ENCODE peak calls at places on chromosomes 4 and X, in five cellular contexts. A is stomach, C is heart left ventricle, V is H1, Q is prostate gland. P is an unnamed sample.

GRCh38 chrX:16869393-16870094 is 618 bp downstream of the RBBP7 start:
- DNase-seq in A (peak; percentile 30), C (peak; percentile 23), V (peak; percentile 48), Q (peak; percentile 4), P (no peak)

GRCh38 chr4:48939785-48940184 is 33.2 kb upstream of the OCIAD2 start:
- DNase-seq in A (no peak), C (no peak), V (no peak), Q (no peak), P (no peak)

GRCh38 chr4:111639876-111640275 is 505.4 kb upstream of the FAM241A start:
- DNase-seq in A (no peak), C (no peak), V (no peak), Q (no peak), P (no peak)

GRCh38 chr4:75555294-75556164 is at the start of gene ODAPH:
- DNase-seq in A (no peak), C (no peak), V (no peak), Q (no peak), P (no peak)

GRCh38 chrX:46912673-46913491 is 661 bp downstream of the JADE3 start:
- DNase-seq in A (peak; percentile 45), C (peak; percentile 55), V (peak; percentile 60), Q (peak; percentile 4), P (no peak)

GRCh38 chrX:49310371-49310770 is 6.9 kb downstream of the GAGE10 start:
- DNase-seq in A (no peak), C (no peak), V (no peak), Q (no peak), P (no peak)

GRCh38 chr4:139663561-139664138 is 2.0 kb upstream of the MGST2 start:
- DNase-seq in A (no peak), C (no peak), V (no peak), Q (no peak), P (no peak)

GRCh38 chrX:38247051-38247450 is 26.4 kb upstream of the SRPX start:
- DNase-seq in A (no peak), C (no peak), V (no peak), Q (no peak), P (no peak)

GRCh38 chr4:90444904-90445303 is 317.7 kb downstream of the CCSER1 start:
- DNase-seq in A (no peak), C (no peak), V (no peak), Q (no peak), P (no peak)

GRCh38 chr4:183201331-183201730 is 102.3 kb downstream of the WWC2 start:
- DNase-seq in A (no peak), C (no peak), V (no peak), Q (no peak), P (no peak)

GRCh38 chr4:38939150-38939549 is 71.5 kb downstream of the FAM114A1 start:
- DNase-seq in A (no peak), C (no peak), V (no peak), Q (no peak), P (no peak)

GRCh38 chr4:140944539-140944938 is 188.4 kb upstream of the TBC1D9 start:
- DNase-seq in A (no peak), C (no peak), V (no peak), Q (no peak), P (no peak)

GRCh38 chrX:136168929-136169735 is 21.8 kb downstream of the FHL1 start:
- DNase-seq in A (no peak), C (peak; percentile 75), V (peak; percentile 43), Q (no peak), P (no peak)

DNA sequence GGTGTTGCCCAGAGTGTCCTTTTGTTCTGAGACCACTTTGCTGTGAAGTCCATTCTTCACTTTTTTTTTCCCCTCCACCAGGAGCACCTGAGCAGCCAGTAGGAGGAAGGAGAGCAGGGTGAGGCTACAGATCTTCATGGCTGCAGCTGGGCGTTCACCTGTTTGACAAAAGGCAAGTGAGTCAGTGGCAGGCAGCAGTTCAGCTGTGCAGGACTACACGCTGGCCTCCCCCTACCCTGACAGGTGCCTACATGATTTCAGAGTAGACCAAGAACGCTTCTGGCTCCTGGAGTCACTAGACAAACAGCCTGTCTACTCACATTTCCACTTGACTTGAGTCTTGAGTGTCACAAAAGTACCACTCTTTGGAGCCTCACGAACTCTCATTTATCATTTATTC is 2.0 kb downstream of the FGFBP1 start:
- DNase-seq in A (peak; percentile 38), C (no peak), V (no peak), Q (no peak), P (no peak)
- TF ChIP-seq POLR2A in A (no peak), C (no peak), V (no peak), Q (no peak), P (no peak)

GRCh38 chr4:57113870-57114269 is 3.7 kb upstream of the IGFBP7 start:
- DNase-seq in A (no peak), C (no peak), V (no peak), Q (no peak), P (no peak)
- H3K27ac ChIP-seq in A (no peak overlapping the region), C (no peak overlapping the region), V (no peak overlapping the region), Q (no peak overlapping the region), P (no peak overlapping the region)

GRCh38 chr4:51845055-51845426 is 2.1 kb downstream of the DCUN1D4 start:
- DNase-seq in A (no peak), C (no peak), V (no peak), Q (no peak), P (no peak)
- H3K4me1 ChIP-seq in A (peaks cover 21% of the 10 kb centered on the region), C (peaks cover 14% of the 10 kb centered on the region), V (no peaks in the 10 kb centered on the region), Q (no peaks in the 10 kb centered on the region), P (peaks cover 8% of the 10 kb centered on the region)

DNA sequence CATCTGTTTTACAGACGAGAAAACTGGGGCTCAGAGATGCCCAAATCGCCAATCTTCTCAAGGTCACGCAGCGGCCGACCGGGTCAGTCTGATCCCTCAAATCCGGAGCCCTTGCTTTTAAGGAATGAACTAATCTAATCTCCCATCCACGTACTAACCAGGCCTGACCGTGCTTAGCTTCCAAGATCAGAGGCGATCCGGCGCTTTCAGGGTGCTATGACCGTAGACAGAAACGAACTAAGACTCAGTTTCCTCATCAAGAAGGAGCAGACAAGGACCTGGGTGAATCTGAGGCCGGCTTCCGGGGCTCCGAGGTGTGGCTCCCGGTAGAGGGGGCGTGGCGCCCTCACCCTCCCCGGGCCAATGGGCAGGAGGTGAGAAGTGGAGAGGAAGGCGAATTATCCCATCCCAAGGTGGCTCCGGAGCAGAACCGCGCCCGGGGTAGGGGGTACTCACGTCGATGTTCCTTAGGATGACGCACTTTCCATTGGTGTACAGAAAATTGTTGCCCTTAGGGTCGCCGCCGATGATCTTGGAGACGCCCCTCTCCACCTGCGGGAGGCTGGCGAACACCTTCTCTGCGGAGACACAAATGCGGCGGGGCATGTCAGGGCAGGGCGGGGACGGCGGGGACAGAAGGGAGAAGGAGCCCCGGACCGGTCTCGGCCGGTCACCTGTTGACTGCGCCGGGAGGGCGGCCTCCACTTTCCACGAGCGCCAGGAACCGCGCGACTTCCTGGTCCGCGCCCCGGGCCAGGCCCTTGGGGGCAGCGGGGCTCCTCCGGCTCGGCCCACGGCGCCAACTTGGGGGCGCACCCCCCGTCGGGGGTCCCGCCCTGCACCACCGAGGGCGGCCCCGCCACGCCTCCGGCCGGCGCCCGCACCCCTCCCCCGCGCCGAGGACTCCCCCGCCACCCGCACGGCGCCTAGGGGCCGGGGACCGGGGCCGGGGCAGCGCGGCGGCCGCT is 658 bp downstream of the WDR1 start:
- DNase-seq in A (peak; percentile 75), C (no peak), V (peak; percentile 71), Q (peak; percentile 70), P (no peak)
- TF ChIP-seq POLR2A in A (no peak), C (no peak), V (peak; percentile 73), Q (peak; percentile 11), P (no peak)

DNA sequence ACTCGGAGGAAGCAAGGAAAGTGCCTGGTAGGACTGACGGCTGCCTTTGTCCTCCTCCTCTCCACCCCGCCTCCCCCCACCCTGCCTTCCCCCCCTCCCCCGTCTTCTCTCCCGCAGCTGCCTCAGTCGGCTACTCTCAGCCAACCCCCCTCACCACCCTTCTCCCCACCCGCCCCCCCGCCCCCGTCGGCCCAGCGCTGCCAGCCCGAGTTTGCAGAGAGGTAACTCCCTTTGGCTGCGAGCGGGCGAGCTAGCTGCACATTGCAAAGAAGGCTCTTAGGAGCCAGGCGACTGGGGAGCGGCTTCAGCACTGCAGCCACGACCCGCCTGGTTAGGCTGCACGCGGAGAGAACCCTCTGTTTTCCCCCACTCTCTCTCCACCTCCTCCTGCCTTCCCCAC is 460 bp downstream of the AR start:
- DNase-seq in A (peak; percentile 30), C (peak; percentile 49), V (no peak), Q (peak; percentile 34), P (no peak)
- H3K27ac ChIP-seq in A (peak overlapping the region; percentile 56), C (peak overlapping the region; percentile 67), V (peak overlapping the region; percentile 52), Q (peak overlapping the region; percentile 83), P (peak overlapping the region; percentile 89)

GRCh38 chr4:5891563-5892320 is 1.1 kb downstream of the CRMP1 start:
- DNase-seq in A (no peak), C (no peak), V (no peak), Q (no peak), P (no peak)
- H3K4me1 ChIP-seq in A (peaks cover 19% of the 10 kb centered on the region), C (peaks cover 34% of the 10 kb centered on the region), V (peaks cover 24% of the 10 kb centered on the region), Q (no peaks in the 10 kb centered on the region), P (peaks cover 32% of the 10 kb centered on the region)

DNA sequence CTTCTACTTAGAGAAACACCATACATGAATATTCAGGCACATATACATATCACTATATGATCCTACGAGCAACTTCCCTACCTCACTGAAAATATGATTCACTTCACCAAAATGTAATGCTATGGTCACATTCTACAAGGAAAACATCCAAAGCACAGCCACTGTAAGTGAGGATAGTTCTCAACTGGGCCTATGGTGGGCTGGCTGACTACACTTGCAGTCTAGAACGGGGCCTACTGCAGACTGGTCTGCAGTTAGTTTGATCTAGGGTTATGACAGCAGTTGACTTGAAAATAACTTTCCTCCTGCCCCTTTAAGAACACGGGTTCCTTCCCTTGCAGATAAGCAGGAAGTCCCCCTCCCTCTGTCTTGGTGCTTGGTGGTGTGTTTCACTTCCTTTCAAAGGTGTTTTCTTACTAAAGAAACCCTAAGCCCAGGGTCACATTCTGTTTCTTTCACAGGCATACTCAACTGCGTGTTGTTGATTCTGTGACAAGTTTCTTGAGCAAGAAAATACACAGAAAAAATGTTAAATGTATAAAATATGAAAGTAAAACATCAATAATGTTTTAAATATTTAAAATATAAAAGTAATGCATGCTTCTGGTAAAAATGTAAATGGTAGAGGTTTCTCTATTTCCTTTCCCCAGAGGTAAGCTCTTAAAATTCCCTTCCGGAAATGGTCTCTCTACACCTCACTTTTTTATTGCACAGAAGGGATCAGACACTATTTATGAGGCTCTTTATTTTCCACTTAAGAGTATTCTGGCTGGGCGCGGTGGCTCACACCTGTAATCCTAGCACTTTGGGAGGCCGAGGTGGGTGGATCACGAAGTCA is 18.0 kb upstream of the TMSB4X start:
- DNase-seq in A (no peak), C (no peak), V (no peak), Q (no peak), P (no peak)
- TF ChIP-seq POLR2A in A (no peak), C (no peak), V (no peak), Q (no peak), P (no peak)

DNA sequence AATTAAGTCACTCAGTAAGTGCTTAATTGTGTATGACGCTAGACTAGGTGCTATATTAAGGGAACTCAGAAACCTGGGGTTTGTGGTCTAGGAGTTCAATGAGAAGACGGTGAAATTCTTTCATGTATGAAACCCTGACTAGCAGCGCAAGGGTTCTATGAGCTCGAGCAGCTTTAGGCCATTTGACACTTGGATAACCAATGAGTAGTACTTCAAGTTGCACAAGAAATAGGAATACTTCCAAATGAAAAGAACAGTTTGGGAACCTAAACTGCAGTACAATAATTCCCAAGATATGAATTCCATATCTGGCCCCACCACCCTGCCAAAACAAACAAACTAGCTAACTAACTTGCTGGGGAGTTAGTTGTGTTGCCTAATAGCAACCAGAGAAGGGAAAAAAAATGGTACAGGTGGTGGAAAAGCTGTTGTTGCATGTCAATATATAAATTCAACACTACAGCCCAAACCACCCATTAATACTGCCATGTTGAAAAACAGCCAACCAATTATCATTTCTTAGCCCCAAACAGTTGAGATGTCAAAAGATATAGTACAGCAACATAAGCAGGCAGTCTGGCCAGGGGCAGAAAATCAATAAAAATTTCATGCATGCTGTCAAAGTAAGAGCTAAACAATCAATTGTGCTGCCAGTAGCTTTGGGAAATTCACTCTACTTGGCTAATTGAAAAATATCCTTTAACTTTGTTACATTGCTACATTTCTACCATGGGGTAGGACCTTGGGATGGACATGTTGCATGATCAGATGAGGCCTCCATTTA is 54.6 kb upstream of the MCF2 start:
- DNase-seq in A (peak; percentile 38), C (no peak), V (no peak), Q (no peak), P (no peak)
- H3K27ac ChIP-seq in A (no peak overlapping the region), C (no peak overlapping the region), V (no peak overlapping the region), Q (no peak overlapping the region), P (no peak overlapping the region)

P was measured in vagina.